ENCODE peak calls at places on chromosomes 4 and X, in nine cellular contexts. I is upper lobe of right lung, R is Panc1, L is suprapubic skin, W is MM.1S, C is tibial nerve, G is ovary, A is lung, V is iPS DF 6.9. Q is an unnamed sample.

GRCh38 chrX:63664741-63665140 is 120.3 kb downstream of the ARHGEF9 start:
- DNase-seq in I (no peak), R (no peak), L (no peak), W (no peak), C (no peak), G (no peak), A (no peak), V (no peak), Q (no peak)

GRCh38 chrX:136711147-136711546 is 63.2 kb downstream of the CD40LG start:
- DNase-seq in I (no peak), R (no peak), L (no peak), W (peak), C (peak), G (peak), A (no peak), V (no peak), Q (no peak)

GRCh38 chr4:113761682-113762060 is at the start of gene CAMK2D:
- DNase-seq in I (peak), R (no peak), L (peak), W (peak), C (peak), G (peak), A (peak), V (no peak), Q (peak)

GRCh38 chrX:119488749-119489148 is 20.5 kb downstream of the SLC25A5 start:
- DNase-seq in I (no peak), R (no peak), L (no peak), W (peak), C (peak), G (peak), A (peak), V (no peak), Q (no peak)

GRCh38 chr4:155738548-155738947 is 20.3 kb upstream of the GUCY1B1 start:
- DNase-seq in I (no peak), R (no peak), L (no peak), W (no peak), C (no peak), G (no peak), A (no peak), V (no peak), Q (no peak)

GRCh38 chr4:67087897-67088296 is 457.4 kb downstream of the CENPC start:
- DNase-seq in I (no peak), R (peak), L (no peak), W (peak), C (peak), G (no peak), A (no peak), V (peak), Q (no peak)

GRCh38 chr4:18049446-18049845 is 27.9 kb upstream of the LCORL start:
- DNase-seq in I (no peak), R (no peak), L (no peak), W (no peak), C (no peak), G (no peak), A (no peak), V (no peak), Q (no peak)

GRCh38 chr4:20618729-20619128 is 81.5 kb upstream of the PACRGL start:
- DNase-seq in I (no peak), R (no peak), L (no peak), W (no peak), C (no peak), G (no peak), A (no peak), V (peak), Q (no peak)

GRCh38 chr4:127251423-127251822 is 381.3 kb upstream of the INTU start:
- DNase-seq in I (no peak), R (no peak), L (no peak), W (peak), C (no peak), G (no peak), A (no peak), V (no peak), Q (no peak)

GRCh38 chr4:76147454-76148141 is 599 bp downstream of the NUP54 start:
- DNase-seq in I (peak), R (peak), L (peak), W (peak), C (peak), G (no peak), A (peak), V (peak), Q (no peak)

GRCh38 chr4:99763635-99764101 is 53.0 kb upstream of the DAPP1 start:
- DNase-seq in I (no peak), R (peak), L (no peak), W (no peak), C (peak), G (peak), A (peak), V (no peak), Q (peak)

GRCh38 chrX:32448320-32448719 is 763.0 kb downstream of the DMD start:
- DNase-seq in I (no peak), R (no peak), L (no peak), W (peak), C (no peak), G (no peak), A (no peak), V (no peak), Q (no peak)

GRCh38 chr4:15293678-15294077 is 134.2 kb upstream of the C1QTNF7 start:
- DNase-seq in I (no peak), R (no peak), L (no peak), W (peak), C (no peak), G (no peak), A (no peak), V (no peak), Q (no peak)

GRCh38 chr4:139455187-139455586 is 1.3 kb downstream of the RAB33B start:
- DNase-seq in I (no peak), R (no peak), L (no peak), W (no peak), C (no peak), G (no peak), A (no peak), V (no peak), Q (no peak)

GRCh38 chr4:189185810-189186432 is 754.8 kb upstream of the FRG1 start:
- DNase-seq in I (no peak), R (no peak), L (no peak), W (no peak), C (no peak), G (no peak), A (no peak), V (peak), Q (no peak)

GRCh38 chr4:1383728-1384591 is 22.3 kb downstream of the NKX1-1 start:
- DNase-seq in I (peak), R (no peak), L (no peak), W (no peak), C (no peak), G (no peak), A (no peak), V (no peak), Q (no peak)

GRCh38 chr4:126954537-126955291 is 678.0 kb upstream of the INTU start:
- DNase-seq in I (no peak), R (no peak), L (no peak), W (no peak), C (no peak), G (no peak), A (no peak), V (no peak), Q (no peak)

DNA sequence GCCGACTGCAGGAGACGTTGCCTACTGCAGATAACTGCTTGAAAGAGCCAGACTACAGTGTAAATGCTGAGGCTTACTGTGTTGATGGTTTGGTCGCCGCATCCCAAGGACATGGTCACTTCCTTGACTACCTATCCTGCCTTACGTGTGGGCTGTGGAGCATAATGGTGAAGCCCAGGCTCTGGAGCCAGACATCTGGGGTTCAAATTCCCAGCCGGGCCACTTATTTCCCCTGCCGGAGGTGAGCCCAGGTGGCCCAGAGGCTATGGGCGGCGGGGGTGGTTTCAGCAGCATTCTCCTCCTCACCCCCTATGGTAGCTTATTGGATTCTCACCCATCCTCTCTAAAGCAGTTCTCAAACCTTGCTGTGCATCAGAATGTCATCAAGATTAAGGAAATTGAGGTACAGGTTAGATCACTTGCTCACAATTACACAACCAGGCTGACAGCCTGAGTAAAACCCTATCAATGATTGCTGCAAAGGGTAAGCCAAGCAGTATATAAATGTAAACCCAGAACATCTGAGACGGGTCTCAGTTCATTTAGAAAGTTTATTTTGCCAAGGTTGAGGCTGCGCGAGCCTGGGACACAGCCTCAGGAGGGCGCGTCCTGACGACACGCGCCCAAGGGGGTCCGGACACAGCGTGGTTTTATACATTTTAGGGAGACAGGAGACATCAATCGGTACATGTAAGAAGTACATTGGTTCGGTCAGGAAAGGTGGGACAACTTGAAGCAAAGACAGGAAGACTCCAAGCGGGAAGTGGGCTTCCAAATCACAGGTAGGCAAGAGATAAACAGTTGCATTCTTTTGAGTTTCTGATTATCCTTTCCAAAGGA is 48.5 kb downstream of the EVC start:
- DNase-seq in I (peak), R (no peak), L (no peak), W (no peak), C (no peak), G (no peak), A (no peak), V (no peak), Q (no peak)
- H3K27ac ChIP-seq in I (no peak), R (no peak), L (no peak), W (no peak), C (no peak), G (no peak), A (no peak), V (no peak), Q (no peak)

GRCh38 chr4:109433281-109434006 is at the start of gene SEC24B:
- DNase-seq in I (peak), R (peak), L (peak), W (peak), C (peak), G (peak), A (peak), V (no peak), Q (peak)

GRCh38 chr4:109434007-109434792 is 585 bp downstream of the SEC24B start:
- DNase-seq in I (peak), R (no peak), L (peak), W (peak), C (peak), G (peak), A (peak), V (no peak), Q (peak)

GRCh38 chr4:109435635-109436034 is 2.0 kb downstream of the SEC24B start:
- DNase-seq in I (no peak), R (no peak), L (no peak), W (no peak), C (no peak), G (no peak), A (no peak), V (no peak), Q (no peak)

GRCh38 chr4:109436504-109436903 is 2.9 kb downstream of the SEC24B start:
- DNase-seq in I (no peak), R (no peak), L (no peak), W (no peak), C (no peak), G (no peak), A (no peak), V (no peak), Q (no peak)

DNA sequence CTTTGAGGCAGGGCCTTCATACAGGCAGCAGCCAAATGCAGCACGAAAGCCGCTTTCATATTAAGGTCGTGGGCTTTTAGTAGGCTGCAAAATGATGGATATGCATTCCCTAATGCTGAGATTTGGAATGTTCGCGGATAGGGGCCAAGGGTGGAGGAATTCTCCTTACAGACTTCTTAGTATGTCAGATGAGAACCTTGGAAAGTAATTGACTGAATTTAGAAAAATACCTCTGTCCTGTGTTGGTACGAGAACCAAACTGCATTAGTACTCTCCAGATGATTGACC is 1.1 kb downstream of the SEC24B start:
- DNase-seq in I (no peak), R (no peak), L (no peak), W (no peak), C (no peak), G (no peak), A (no peak), V (no peak), Q (no peak)
- H3K27ac ChIP-seq in I (peak), R (peak), L (peak), W (no peak), C (peak), G (peak), A (peak), V (no peak), Q (peak)

GRCh38 chrX:69214463-69214862 is 49.2 kb upstream of the PJA1 start:
- DNase-seq in I (no peak), R (no peak), L (no peak), W (no peak), C (no peak), G (no peak), A (no peak), V (no peak), Q (no peak)

GRCh38 chrX:69215161-69215560 is 49.9 kb upstream of the PJA1 start:
- DNase-seq in I (no peak), R (no peak), L (no peak), W (no peak), C (no peak), G (no peak), A (no peak), V (no peak), Q (no peak)

GRCh38 chrX:69211701-69212100 is 46.4 kb upstream of the PJA1 start:
- DNase-seq in I (no peak), R (no peak), L (no peak), W (no peak), C (no peak), G (no peak), A (no peak), V (no peak), Q (no peak)

GRCh38 chrX:69216446-69216845 is 51.2 kb upstream of the PJA1 start:
- DNase-seq in I (no peak), R (no peak), L (no peak), W (no peak), C (no peak), G (no peak), A (no peak), V (no peak), Q (no peak)

GRCh38 chrX:69210513-69211065 is 45.3 kb upstream of the PJA1 start:
- DNase-seq in I (no peak), R (no peak), L (no peak), W (no peak), C (no peak), G (no peak), A (no peak), V (no peak), Q (no peak)
- H3K27ac ChIP-seq in I (no peak), R (no peak), L (no peak), W (no peak), C (no peak), G (no peak), A (no peak), V (no peak), Q (no peak)

GRCh38 chr4:89054627-89055026 is 2.4 kb downstream of the FAM13A start:
- DNase-seq in I (no peak), R (no peak), L (no peak), W (no peak), C (no peak), G (no peak), A (no peak), V (no peak), Q (no peak)
- H3K27ac ChIP-seq in I (no peak), R (no peak), L (no peak), W (no peak), C (no peak), G (no peak), A (no peak), V (no peak), Q (no peak)

GRCh38 chr4:73408181-73408867 is 4.2 kb downstream of the ALB start:
- DNase-seq in I (no peak), R (no peak), L (no peak), W (no peak), C (no peak), G (no peak), A (no peak), V (no peak), Q (no peak)
- H3K27ac ChIP-seq in I (no peak), R (no peak), L (no peak), W (no peak), C (no peak), G (no peak), A (no peak), V (no peak), Q (no peak)

DNA sequence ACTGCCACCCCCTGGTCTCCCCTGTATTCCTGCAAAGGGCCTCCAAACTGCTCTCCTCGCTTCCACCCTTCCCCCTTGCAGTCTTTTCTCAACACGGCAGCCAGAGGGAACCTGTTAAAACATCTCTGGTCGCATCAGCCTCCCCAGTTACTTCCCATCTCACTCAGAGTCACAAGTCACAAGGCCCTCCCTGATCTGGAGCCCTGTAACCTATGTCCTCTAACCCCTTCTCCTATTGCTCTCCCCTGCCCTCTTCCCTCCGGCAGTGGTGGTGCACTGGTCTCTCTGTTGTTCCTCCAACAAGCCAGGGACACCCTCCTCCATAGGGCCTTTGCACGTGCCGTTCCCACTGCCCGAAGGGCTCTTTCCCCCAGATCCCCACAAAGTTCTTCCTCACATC is 73.2 kb downstream of the SH3KBP1 start:
- DNase-seq in I (no peak), R (no peak), L (no peak), W (no peak), C (no peak), G (no peak), A (no peak), V (no peak), Q (no peak)
- H3K27ac ChIP-seq in I (no peak), R (no peak), L (no peak), W (no peak), C (no peak), G (no peak), A (no peak), V (no peak), Q (no peak)

Q was measured in caudate nucleus.